ENCODE peak calls at places on chromosomes 16 and 17, in ten cellular contexts. One of them, this sample, is unnamed.
A peak's percentile ranks its signal among the peaks of the same experiment; 100 is the strongest.

GRCh38 chr16:58452640-58453039 is 47.3 kb upstream of the NDRG4 start:
- DNase-seq in heart left ventricle: no peak
- DNase-seq in transverse colon: no peak
- DNase-seq in sigmoid colon: no peak
- DNase-seq in HCT116: no peak
- DNase-seq in IMR-90: no peak
- DNase-seq in body of pancreas: no peak
- DNase-seq in A549: no peak
- DNase-seq in uterus: no peak
- DNase-seq in thyroid gland: no peak
- DNase-seq in this sample: no peak

GRCh38 chr17:36602030-36602737 is 801 bp downstream of the MRM1 start:
- DNase-seq in heart left ventricle: no peak
- DNase-seq in transverse colon: peak; percentile 32
- DNase-seq in sigmoid colon: no peak
- DNase-seq in HCT116: no peak
- DNase-seq in IMR-90: peak; percentile 9
- DNase-seq in body of pancreas: peak; percentile 16
- DNase-seq in A549: peak; percentile 22
- DNase-seq in uterus: peak; percentile 24
- DNase-seq in thyroid gland: no peak
- DNase-seq in this sample: no peak

GRCh38 chr17:35404360-35404759 is 27.9 kb downstream of the SLFN12 start:
- DNase-seq in heart left ventricle: no peak
- DNase-seq in transverse colon: no peak
- DNase-seq in sigmoid colon: no peak
- DNase-seq in HCT116: no peak
- DNase-seq in IMR-90: peak; percentile 5
- DNase-seq in body of pancreas: no peak
- DNase-seq in A549: peak; percentile 11
- DNase-seq in uterus: no peak
- DNase-seq in thyroid gland: no peak
- DNase-seq in this sample: no peak

GRCh38 chr16:86289907-86290306 is 220.4 kb upstream of the FOXF1 start:
- DNase-seq in heart left ventricle: no peak
- DNase-seq in transverse colon: no peak
- DNase-seq in sigmoid colon: no peak
- DNase-seq in HCT116: no peak
- DNase-seq in IMR-90: no peak
- DNase-seq in body of pancreas: no peak
- DNase-seq in A549: no peak
- DNase-seq in uterus: no peak
- DNase-seq in thyroid gland: no peak
- DNase-seq in this sample: no peak

GRCh38 chr17:41654134-41654907 is 29.9 kb upstream of the KRT17 start:
- DNase-seq in heart left ventricle: no peak
- DNase-seq in transverse colon: peak; percentile 95
- DNase-seq in sigmoid colon: no peak
- DNase-seq in HCT116: peak; percentile 69
- DNase-seq in IMR-90: no peak
- DNase-seq in body of pancreas: peak; percentile 63
- DNase-seq in A549: peak; percentile 79
- DNase-seq in uterus: no peak
- DNase-seq in thyroid gland: peak; percentile 90
- DNase-seq in this sample: peak; percentile 82

GRCh38 chr17:65043802-65044201 is 12.7 kb downstream of the GNA13 start:
- DNase-seq in heart left ventricle: no peak
- DNase-seq in transverse colon: no peak
- DNase-seq in sigmoid colon: no peak
- DNase-seq in HCT116: no peak
- DNase-seq in IMR-90: no peak
- DNase-seq in body of pancreas: no peak
- DNase-seq in A549: no peak
- DNase-seq in uterus: no peak
- DNase-seq in thyroid gland: no peak
- DNase-seq in this sample: no peak

GRCh38 chr17:7563115-7563869 is 1.6 kb downstream of the SENP3 start:
- DNase-seq in heart left ventricle: no peak
- DNase-seq in transverse colon: no peak
- DNase-seq in sigmoid colon: no peak
- DNase-seq in HCT116: no peak
- DNase-seq in IMR-90: no peak
- DNase-seq in body of pancreas: no peak
- DNase-seq in A549: no peak
- DNase-seq in uterus: no peak
- DNase-seq in thyroid gland: no peak
- DNase-seq in this sample: no peak

GRCh38 chr16:71384073-71384724 is 25.7 kb downstream of the CALB2 start:
- DNase-seq in heart left ventricle: no peak
- DNase-seq in transverse colon: no peak
- DNase-seq in sigmoid colon: no peak
- DNase-seq in HCT116: no peak
- DNase-seq in IMR-90: no peak
- DNase-seq in body of pancreas: no peak
- DNase-seq in A549: no peak
- DNase-seq in uterus: no peak
- DNase-seq in thyroid gland: no peak
- DNase-seq in this sample: no peak

DNA sequence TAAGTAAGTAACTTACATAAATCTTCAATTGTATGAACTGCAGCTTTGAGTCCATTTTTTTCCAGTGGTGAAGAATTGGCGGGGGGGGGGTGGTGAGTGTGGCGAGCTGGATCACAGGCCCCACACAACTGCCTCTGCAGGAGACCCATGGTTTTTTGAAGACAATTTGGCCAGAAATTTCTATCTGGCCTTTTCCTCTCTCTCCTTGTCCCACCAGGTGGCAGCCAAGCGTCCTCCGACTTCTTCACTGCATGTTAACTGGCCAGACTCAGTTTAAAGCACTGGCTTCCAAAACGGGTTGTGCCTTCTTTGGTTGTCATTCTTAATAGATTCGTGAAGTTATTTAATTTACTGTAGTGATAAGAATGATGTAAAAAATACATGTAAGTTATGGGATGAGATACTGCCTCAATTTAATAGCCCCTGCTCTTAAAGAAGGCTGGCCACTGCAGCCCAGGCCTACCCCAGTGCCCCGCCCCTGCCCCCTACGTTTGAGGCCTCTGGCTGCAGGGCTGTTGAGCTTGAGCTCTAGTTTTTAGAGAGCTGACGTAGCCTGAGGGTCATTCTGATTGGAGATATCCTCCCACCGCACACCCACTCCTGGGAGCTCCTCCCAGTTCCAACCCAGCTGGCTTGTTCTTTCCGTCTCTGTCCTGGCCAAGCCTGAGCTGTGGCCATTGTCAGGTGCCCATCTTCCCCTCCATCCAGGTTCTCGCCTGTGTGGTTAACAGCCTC is 36.4 kb downstream of the AKAP1 start:
- DNase-seq in heart left ventricle: peak; percentile 41
- DNase-seq in transverse colon: no peak
- DNase-seq in sigmoid colon: no peak
- DNase-seq in HCT116: no peak
- DNase-seq in IMR-90: peak; percentile 36
- DNase-seq in body of pancreas: peak; percentile 50
- DNase-seq in A549: peak; percentile 56
- DNase-seq in uterus: no peak
- DNase-seq in thyroid gland: peak; percentile 34
- DNase-seq in this sample: no peak
- TF ChIP-seq CTCF in heart left ventricle: no peak
- TF ChIP-seq CTCF in transverse colon: peak; percentile 28
- TF ChIP-seq CTCF in sigmoid colon: no peak
- TF ChIP-seq CTCF in HCT116: peak; percentile 83
- TF ChIP-seq CTCF in IMR-90: peak; percentile 52
- TF ChIP-seq CTCF in body of pancreas: peak; percentile 36
- TF ChIP-seq CTCF in A549: peak; percentile 63
- TF ChIP-seq CTCF in uterus: peak; percentile 13
- TF ChIP-seq CTCF in thyroid gland: no peak
- TF ChIP-seq CTCF in this sample: no peak

GRCh38 chr17:75268931-75269330 is 2.1 kb downstream of the MIF4GD start:
- DNase-seq in heart left ventricle: no peak
- DNase-seq in transverse colon: no peak
- DNase-seq in sigmoid colon: no peak
- DNase-seq in HCT116: no peak
- DNase-seq in IMR-90: no peak
- DNase-seq in body of pancreas: peak; percentile 38
- DNase-seq in A549: no peak
- DNase-seq in uterus: no peak
- DNase-seq in thyroid gland: no peak
- DNase-seq in this sample: no peak

GRCh38 chr17:75271233-75271954 is 363 bp upstream of the MIF4GD start:
- DNase-seq in heart left ventricle: peak; percentile 86
- DNase-seq in transverse colon: peak; percentile 87
- DNase-seq in sigmoid colon: peak; percentile 86
- DNase-seq in HCT116: no peak
- DNase-seq in IMR-90: no peak
- DNase-seq in body of pancreas: peak; percentile 81
- DNase-seq in A549: peak; percentile 80
- DNase-seq in uterus: peak; percentile 62
- DNase-seq in thyroid gland: peak; percentile 76
- DNase-seq in this sample: peak; percentile 94

GRCh38 chr17:75271955-75272847 is 1.2 kb upstream of the MIF4GD start:
- DNase-seq in heart left ventricle: peak; percentile 84
- DNase-seq in transverse colon: no peak
- DNase-seq in sigmoid colon: peak; percentile 86
- DNase-seq in HCT116: no peak
- DNase-seq in IMR-90: peak; percentile 65
- DNase-seq in body of pancreas: no peak
- DNase-seq in A549: peak; percentile 33
- DNase-seq in uterus: no peak
- DNase-seq in thyroid gland: no peak
- DNase-seq in this sample: no peak

GRCh38 chr17:75270966-75271232 is at the start of gene MIF4GD:
- DNase-seq in heart left ventricle: no peak
- DNase-seq in transverse colon: no peak
- DNase-seq in sigmoid colon: no peak
- DNase-seq in HCT116: no peak
- DNase-seq in IMR-90: peak; percentile 54
- DNase-seq in body of pancreas: no peak
- DNase-seq in A549: no peak
- DNase-seq in uterus: no peak
- DNase-seq in thyroid gland: no peak
- DNase-seq in this sample: no peak

GRCh38 chr17:75270218-75270965 is 639 bp downstream of the MIF4GD start:
- DNase-seq in heart left ventricle: peak; percentile 74
- DNase-seq in transverse colon: peak; percentile 78
- DNase-seq in sigmoid colon: peak; percentile 88
- DNase-seq in HCT116: peak; percentile 69
- DNase-seq in IMR-90: peak; percentile 76
- DNase-seq in body of pancreas: peak; percentile 84
- DNase-seq in A549: peak; percentile 87
- DNase-seq in uterus: peak; percentile 65
- DNase-seq in thyroid gland: peak; percentile 76
- DNase-seq in this sample: peak; percentile 47
- TF ChIP-seq POLR2A in heart left ventricle: no peak
- TF ChIP-seq POLR2A in transverse colon: peak; percentile 75
- TF ChIP-seq POLR2A in sigmoid colon: no peak
- TF ChIP-seq POLR2A in HCT116: no peak
- TF ChIP-seq POLR2A in IMR-90: peak; percentile 79
- TF ChIP-seq POLR2A in body of pancreas: peak; percentile 79
- TF ChIP-seq POLR2A in A549: peak; percentile 33
- TF ChIP-seq POLR2A in uterus: no peak
- TF ChIP-seq POLR2A in thyroid gland: peak; percentile 12
- TF ChIP-seq POLR2A in this sample: no peak

GRCh38 chr17:52170963-52171572 is 12.6 kb upstream of the CA10 start:
- DNase-seq in heart left ventricle: no peak
- DNase-seq in transverse colon: no peak
- DNase-seq in sigmoid colon: no peak
- DNase-seq in HCT116: no peak
- DNase-seq in IMR-90: no peak
- DNase-seq in body of pancreas: peak; percentile 44
- DNase-seq in A549: peak; percentile 29
- DNase-seq in uterus: no peak
- DNase-seq in thyroid gland: peak; percentile 7
- DNase-seq in this sample: no peak
- TF ChIP-seq CTCF in heart left ventricle: no peak
- TF ChIP-seq CTCF in transverse colon: peak; percentile 38
- TF ChIP-seq CTCF in sigmoid colon: no peak
- TF ChIP-seq CTCF in HCT116: peak; percentile 53
- TF ChIP-seq CTCF in IMR-90: peak; percentile 21
- TF ChIP-seq CTCF in body of pancreas: peak; percentile 46
- TF ChIP-seq CTCF in A549: peak; percentile 47
- TF ChIP-seq CTCF in uterus: no peak
- TF ChIP-seq CTCF in thyroid gland: no peak
- TF ChIP-seq CTCF in this sample: no peak

GRCh38 chr17:45430738-45431530 is 1.7 kb downstream of the ARHGAP27 start:
- DNase-seq in heart left ventricle: no peak
- DNase-seq in transverse colon: peak; percentile 88
- DNase-seq in sigmoid colon: no peak
- DNase-seq in HCT116: no peak
- DNase-seq in IMR-90: no peak
- DNase-seq in body of pancreas: peak; percentile 76
- DNase-seq in A549: no peak
- DNase-seq in uterus: no peak
- DNase-seq in thyroid gland: peak; percentile 83
- DNase-seq in this sample: no peak

GRCh38 chr17:45430006-45430737 is 2.5 kb downstream of the ARHGAP27 start:
- DNase-seq in heart left ventricle: no peak
- DNase-seq in transverse colon: no peak
- DNase-seq in sigmoid colon: no peak
- DNase-seq in HCT116: no peak
- DNase-seq in IMR-90: no peak
- DNase-seq in body of pancreas: no peak
- DNase-seq in A549: no peak
- DNase-seq in uterus: no peak
- DNase-seq in thyroid gland: no peak
- DNase-seq in this sample: no peak

GRCh38 chr17:45432405-45433113 is at the start of gene ARHGAP27:
- DNase-seq in heart left ventricle: peak; percentile 80
- DNase-seq in transverse colon: peak; percentile 82
- DNase-seq in sigmoid colon: peak; percentile 76
- DNase-seq in HCT116: no peak
- DNase-seq in IMR-90: no peak
- DNase-seq in body of pancreas: peak; percentile 48
- DNase-seq in A549: no peak
- DNase-seq in uterus: peak; percentile 47
- DNase-seq in thyroid gland: peak; percentile 50
- DNase-seq in this sample: peak; percentile 59

GRCh38 chr17:45433136-45433535 is 466 bp upstream of the ARHGAP27 start:
- DNase-seq in heart left ventricle: no peak
- DNase-seq in transverse colon: no peak
- DNase-seq in sigmoid colon: no peak
- DNase-seq in HCT116: no peak
- DNase-seq in IMR-90: no peak
- DNase-seq in body of pancreas: no peak
- DNase-seq in A549: no peak
- DNase-seq in uterus: no peak
- DNase-seq in thyroid gland: no peak
- DNase-seq in this sample: no peak

DNA sequence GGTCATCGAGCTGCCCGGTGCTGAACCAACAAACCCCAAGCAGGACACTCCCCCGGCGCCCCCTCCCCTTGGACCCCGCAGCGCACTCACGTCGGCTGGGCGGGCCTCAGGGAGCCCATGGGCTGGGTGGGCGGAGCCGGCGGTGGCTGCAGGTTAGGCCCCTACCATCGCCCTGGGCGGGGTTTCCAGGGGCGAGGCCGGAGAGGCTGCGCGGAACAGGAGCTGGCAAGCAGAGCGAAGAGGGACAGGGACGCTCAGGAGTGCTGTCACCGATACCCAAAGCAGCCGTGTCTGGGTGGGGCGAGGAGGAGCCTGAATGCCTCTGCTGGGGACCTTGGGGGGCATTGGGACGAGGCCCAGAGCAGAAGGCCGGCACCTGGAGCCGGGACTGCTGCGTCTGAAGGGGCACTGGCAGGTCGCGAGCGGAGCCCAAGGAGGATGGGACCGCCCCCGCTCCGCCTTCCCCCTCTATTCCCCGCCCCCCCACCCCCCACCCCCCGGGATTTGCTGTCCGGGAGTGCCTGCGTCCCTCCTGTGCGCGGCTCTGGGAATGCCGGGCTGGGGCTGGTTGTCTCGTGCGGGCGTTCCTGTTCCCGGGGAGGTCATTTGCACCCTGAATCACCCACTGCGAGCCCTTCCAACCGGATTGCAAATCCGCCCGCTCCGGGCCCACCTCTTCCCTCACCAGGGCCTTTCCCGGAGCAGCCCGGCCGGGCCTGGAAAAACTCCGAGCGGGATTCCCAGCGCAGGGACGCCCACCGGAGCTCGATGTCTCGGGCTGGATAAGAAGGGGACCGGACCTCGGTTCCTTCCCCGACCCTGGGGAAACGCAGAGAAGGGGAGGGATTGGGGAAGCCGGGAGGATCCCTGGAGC is 902 bp downstream of the ARHGAP27 start:
- DNase-seq in heart left ventricle: peak; percentile 70
- DNase-seq in transverse colon: peak; percentile 96
- DNase-seq in sigmoid colon: no peak
- DNase-seq in HCT116: peak; percentile 87
- DNase-seq in IMR-90: peak; percentile 31
- DNase-seq in body of pancreas: peak; percentile 77
- DNase-seq in A549: peak; percentile 83
- DNase-seq in uterus: peak; percentile 38
- DNase-seq in thyroid gland: peak; percentile 94
- DNase-seq in this sample: peak; percentile 96
- TF ChIP-seq POLR2A in heart left ventricle: no peak
- TF ChIP-seq POLR2A in transverse colon: peak; percentile 91
- TF ChIP-seq POLR2A in sigmoid colon: no peak
- TF ChIP-seq POLR2A in HCT116: peak; percentile 53
- TF ChIP-seq POLR2A in IMR-90: no peak
- TF ChIP-seq POLR2A in body of pancreas: peak; percentile 46
- TF ChIP-seq POLR2A in A549: peak; percentile 27
- TF ChIP-seq POLR2A in uterus: peak; percentile 28
- TF ChIP-seq POLR2A in thyroid gland: peak; percentile 71
- TF ChIP-seq POLR2A in this sample: no peak

This sample was measured in lower leg skin.